ENCODE peak calls at places on chromosomes 13 and 19, in six cellular contexts. One of them, this sample, is unnamed. For H3K4me1, the result is how much of the 10 kb centered on the place peaks cover.

GRCh38 chr13:111479412-111479811 is 159.0 kb downstream of the TEX29 start:
- DNase-seq in left lung: no peak
- DNase-seq in colonic mucosa: no peak
- DNase-seq in PC-9: no peak
- DNase-seq in lower lobe of right lung: no peak
- DNase-seq in body of pancreas: no peak
- DNase-seq in this sample: no peak

GRCh38 chr19:35146746-35147466 is 3.9 kb downstream of the FXYD7 start:
- DNase-seq in lower lobe of right lung: no peak
- DNase-seq in body of pancreas: no peak
- DNase-seq in left lung: no peak
- DNase-seq in colonic mucosa: no peak
- DNase-seq in PC-9: no peak
- DNase-seq in this sample: no peak

GRCh38 chr19:4362871-4363545 is 19.6 kb downstream of the MPND start:
- DNase-seq in PC-9: no peak
- DNase-seq in colonic mucosa: no peak
- DNase-seq in body of pancreas: no peak
- DNase-seq in lower lobe of right lung: no peak
- DNase-seq in left lung: no peak
- DNase-seq in this sample: no peak

GRCh38 chr13:107276936-107277335 is 709.0 kb upstream of the ARGLU1 start:
- DNase-seq in PC-9: no peak
- DNase-seq in colonic mucosa: no peak
- DNase-seq in left lung: no peak
- DNase-seq in body of pancreas: no peak
- DNase-seq in lower lobe of right lung: no peak
- DNase-seq in this sample: no peak

GRCh38 chr13:108850706-108851105 is 221.3 kb downstream of the MYO16 start:
- DNase-seq in body of pancreas: no peak
- DNase-seq in left lung: no peak
- DNase-seq in lower lobe of right lung: no peak
- DNase-seq in PC-9: no peak
- DNase-seq in colonic mucosa: no peak
- DNase-seq in this sample: no peak

GRCh38 chr13:77338961-77339401 is 12.1 kb upstream of the MYCBP2 start:
- DNase-seq in colonic mucosa: no peak
- DNase-seq in left lung: no peak
- DNase-seq in lower lobe of right lung: no peak
- DNase-seq in body of pancreas: no peak
- DNase-seq in PC-9: no peak
- DNase-seq in this sample: no peak

GRCh38 chr13:36998624-36999041 is 507 bp downstream of the ALG5 start:
- DNase-seq in body of pancreas: peak
- DNase-seq in lower lobe of right lung: peak
- DNase-seq in colonic mucosa: peak
- DNase-seq in left lung: peak
- DNase-seq in PC-9: no peak
- DNase-seq in this sample: peak

GRCh38 chr13:91184244-91184926 is 163.1 kb upstream of the MIR17HG start:
- DNase-seq in lower lobe of right lung: no peak
- DNase-seq in PC-9: no peak
- DNase-seq in left lung: no peak
- DNase-seq in body of pancreas: no peak
- DNase-seq in colonic mucosa: no peak
- DNase-seq in this sample: no peak

GRCh38 chr19:50244695-50245094 is 41.3 kb downstream of the MYH14 start:
- DNase-seq in colonic mucosa: no peak
- DNase-seq in PC-9: no peak
- DNase-seq in lower lobe of right lung: no peak
- DNase-seq in body of pancreas: no peak
- DNase-seq in left lung: no peak
- DNase-seq in this sample: no peak

GRCh38 chr19:42276821-42277220 is 7.8 kb downstream of the CIC start:
- DNase-seq in left lung: no peak
- DNase-seq in colonic mucosa: no peak
- DNase-seq in PC-9: no peak
- DNase-seq in lower lobe of right lung: no peak
- DNase-seq in body of pancreas: no peak
- DNase-seq in this sample: no peak

GRCh38 chr19:42276284-42276683 is 7.2 kb downstream of the CIC start:
- DNase-seq in colonic mucosa: no peak
- DNase-seq in left lung: no peak
- DNase-seq in lower lobe of right lung: no peak
- DNase-seq in PC-9: no peak
- DNase-seq in body of pancreas: no peak
- DNase-seq in this sample: peak

GRCh38 chr19:42279148-42279901 is 10.3 kb downstream of the CIC start:
- DNase-seq in left lung: no peak
- DNase-seq in body of pancreas: no peak
- DNase-seq in lower lobe of right lung: no peak
- DNase-seq in colonic mucosa: no peak
- DNase-seq in PC-9: no peak
- DNase-seq in this sample: peak

GRCh38 chr19:42279902-42280760 is 11.1 kb downstream of the CIC start:
- DNase-seq in colonic mucosa: peak
- DNase-seq in lower lobe of right lung: peak
- DNase-seq in body of pancreas: peak
- DNase-seq in PC-9: peak
- DNase-seq in left lung: peak
- DNase-seq in this sample: peak

GRCh38 chr19:42277821-42278809 is 9.1 kb downstream of the CIC start:
- DNase-seq in colonic mucosa: peak
- DNase-seq in lower lobe of right lung: no peak
- DNase-seq in left lung: no peak
- DNase-seq in PC-9: no peak
- DNase-seq in body of pancreas: peak
- DNase-seq in this sample: peak
- H3K4me1 ChIP-seq in colonic mucosa: under half
- H3K4me1 ChIP-seq in lower lobe of right lung: half or more
- H3K4me1 ChIP-seq in left lung: half or more
- H3K4me1 ChIP-seq in PC-9: under half
- H3K4me1 ChIP-seq in body of pancreas: half or more
- H3K4me1 ChIP-seq in this sample: under half

DNA sequence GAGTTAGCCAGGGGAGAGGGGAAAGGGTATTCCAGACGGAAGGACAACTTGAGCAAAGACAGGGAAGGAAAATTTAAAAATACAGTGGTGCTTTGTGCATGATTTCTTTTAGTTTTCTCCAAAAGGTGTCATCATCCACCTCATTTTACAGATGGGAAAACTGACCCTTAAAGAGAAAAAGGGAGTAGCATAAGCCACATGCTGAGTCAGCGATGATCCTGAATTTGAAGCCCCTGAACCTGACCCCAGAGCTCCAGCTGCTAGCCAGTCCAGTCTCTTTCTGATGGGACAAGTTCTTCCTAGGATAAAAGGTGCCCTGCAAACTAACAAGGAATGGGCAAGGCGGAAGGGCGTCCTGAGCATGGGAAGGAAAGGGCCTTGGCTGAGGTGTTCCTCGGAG is 10.3 kb downstream of the CABP5 start:
- DNase-seq in left lung: no peak
- DNase-seq in colonic mucosa: no peak
- DNase-seq in body of pancreas: no peak
- DNase-seq in lower lobe of right lung: no peak
- DNase-seq in PC-9: no peak
- DNase-seq in this sample: no peak
- H3K4me3 ChIP-seq in left lung: no peak
- H3K4me3 ChIP-seq in colonic mucosa: no peak
- H3K4me3 ChIP-seq in body of pancreas: no peak
- H3K4me3 ChIP-seq in lower lobe of right lung: no peak
- H3K4me3 ChIP-seq in PC-9: no peak
- H3K4me3 ChIP-seq in this sample: no peak

GRCh38 chr13:98216135-98216565 is 39.1 kb upstream of the RNF113B start:
- DNase-seq in body of pancreas: peak
- DNase-seq in left lung: no peak
- DNase-seq in colonic mucosa: no peak
- DNase-seq in PC-9: peak
- DNase-seq in lower lobe of right lung: no peak
- DNase-seq in this sample: peak
- H3K4me1 ChIP-seq in body of pancreas: half or more
- H3K4me1 ChIP-seq in left lung: under half
- H3K4me1 ChIP-seq in colonic mucosa: under half
- H3K4me1 ChIP-seq in PC-9: half or more
- H3K4me1 ChIP-seq in lower lobe of right lung: half or more
- H3K4me1 ChIP-seq in this sample: under half

DNA sequence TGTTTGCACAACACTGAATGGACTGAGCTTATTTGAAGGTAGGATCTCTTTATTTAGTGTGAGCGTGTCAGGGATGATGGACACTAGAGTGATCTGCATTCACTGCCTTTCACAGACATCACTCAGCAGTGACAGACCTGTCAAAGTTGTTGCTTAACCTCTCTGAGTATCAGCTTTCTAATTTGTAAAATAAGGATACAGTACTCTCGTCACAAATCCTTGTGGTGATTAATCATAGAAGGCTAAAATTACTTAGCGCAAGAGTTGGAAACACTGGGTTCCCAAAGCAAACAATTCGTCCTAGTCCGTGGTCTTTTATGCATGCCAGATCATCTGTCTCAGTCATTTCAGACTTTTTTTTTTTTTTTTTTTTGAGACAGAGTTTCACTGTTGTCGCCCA is 16.6 kb downstream of the CARD8 start:
- DNase-seq in body of pancreas: no peak
- DNase-seq in lower lobe of right lung: no peak
- DNase-seq in left lung: no peak
- DNase-seq in PC-9: no peak
- DNase-seq in colonic mucosa: no peak
- DNase-seq in this sample: no peak
- H3K4me3 ChIP-seq in body of pancreas: no peak
- H3K4me3 ChIP-seq in lower lobe of right lung: no peak
- H3K4me3 ChIP-seq in left lung: no peak
- H3K4me3 ChIP-seq in PC-9: no peak
- H3K4me3 ChIP-seq in colonic mucosa: no peak
- H3K4me3 ChIP-seq in this sample: no peak

This sample was measured in right cardiac atrium.